ENCODE peak calls at places on chromosome 7, in four cellular contexts. O is bronchial epithelial cell, Q is T-helper 17 cell, Y is hepatocyte. X is an unnamed sample.

GRCh38 chr7:142717453-142717852 is 31.8 kb upstream of the PRSS1 start:
- DNase-seq in O (no peak), Q (no peak), Y (no peak), X (no peak)

GRCh38 chr7:75953431-75953830 is 38.5 kb downstream of the POR start:
- DNase-seq in O (no peak), Q (no peak), Y (no peak), X (no peak)

GRCh38 chr7:2010551-2011265 is 222.0 kb downstream of the MAD1L1 start:
- DNase-seq in O (no peak), Q (no peak), Y (no peak), X (no peak)

GRCh38 chr7:27917774-27918314 is 177.9 kb downstream of the TAX1BP1 start:
- DNase-seq in O (peak; percentile 82), Q (no peak), Y (no peak), X (peak; percentile 61)

GRCh38 chr7:42175834-42176745 is 60.9 kb downstream of the GLI3 start:
- DNase-seq in O (peak; percentile 58), Q (no peak), Y (no peak), X (no peak)

GRCh38 chr7:154987571-154987970 is 15.4 kb downstream of the PAXIP1 start:
- DNase-seq in O (no peak), Q (no peak), Y (no peak), X (no peak)

GRCh38 chr7:149714081-149714909 is 59.1 kb downstream of the ZNF467 start:
- DNase-seq in O (peak; percentile 55), Q (peak; percentile 77), Y (peak; percentile 96), X (no peak)

GRCh38 chr7:150357277-150357676 is 11.3 kb upstream of the REPIN1 start:
- DNase-seq in O (no peak), Q (peak; percentile 32), Y (no peak), X (no peak)

GRCh38 chr7:16891874-16892620 is 10.3 kb upstream of the AGR3 start:
- DNase-seq in O (peak; percentile 25), Q (no peak), Y (no peak), X (no peak)

GRCh38 chr7:150974468-150975391 is 3.4 kb downstream of the KCNH2 start:
- DNase-seq in O (no peak), Q (peak; percentile 68), Y (peak; percentile 72), X (no peak)

GRCh38 chr7:1750541-1751021 is 80.5 kb downstream of the ELFN1 start:
- DNase-seq in O (no peak), Q (no peak), Y (no peak), X (no peak)

GRCh38 chr7:47330026-47330425 is 251.9 kb downstream of the TNS3 start:
- DNase-seq in O (no peak), Q (no peak), Y (no peak), X (no peak)

GRCh38 chr7:29953735-29954347 is 35.8 kb downstream of the SCRN1 start:
- DNase-seq in O (no peak), Q (no peak), Y (no peak), X (no peak)

GRCh38 chr7:645606-646005 is 80.9 kb upstream of the DNAAF5 start:
- DNase-seq in O (no peak), Q (no peak), Y (no peak), X (no peak)

X was measured in epithelial cell of prostate.